ENCODE peak calls at places on chromosomes 4 and X, in ten cellular contexts. T, W, A, K, C, O, Q, D, H and I are unnamed samples.

GRCh38 chrX:331145-331771 is 12.7 kb upstream of the GTPBP6 start:
- DNase-seq in T (peak; percentile 69), W (no peak), A (no peak), K (peak; percentile 23), C (no peak), O (peak; percentile 49), Q (peak; percentile 28), D (no peak), H (no peak), I (peak; percentile 52)

GRCh38 chr4:71296945-71297344 is 41.9 kb upstream of the SLC4A4 start:
- DNase-seq in T (no peak), W (no peak), A (no peak), K (no peak), C (no peak), O (no peak), Q (no peak), D (no peak), H (no peak), I (no peak)

GRCh38 chr4:71882113-71882512 is 98.2 kb upstream of the GC start:
- DNase-seq in T (no peak), W (no peak), A (no peak), K (no peak), C (no peak), O (no peak), Q (no peak), D (no peak), H (no peak), I (no peak)

GRCh38 chrX:19682712-19683331 is 167.5 kb upstream of the MAP3K15 start:
- DNase-seq in T (peak; percentile 55), W (peak; percentile 18), A (peak; percentile 37), K (peak; percentile 96), C (peak; percentile 40), O (peak; percentile 93), Q (peak; percentile 94), D (peak; percentile 82), H (no peak), I (peak; percentile 71)

GRCh38 chr4:185204238-185204910 is 574 bp upstream of the CFAP97 start:
- DNase-seq in T (no peak), W (no peak), A (no peak), K (no peak), C (no peak), O (peak; percentile 43), Q (peak; percentile 21), D (no peak), H (no peak), I (no peak)

GRCh38 chrX:38312436-38312835 is 14.9 kb downstream of the RPGR start:
- DNase-seq in T (no peak), W (no peak), A (no peak), K (peak; percentile 36), C (no peak), O (peak; percentile 92), Q (peak; percentile 84), D (peak; percentile 37), H (no peak), I (no peak)

GRCh38 chrX:50579955-50580354 is 109.3 kb upstream of the DGKK start:
- DNase-seq in T (peak; percentile 40), W (peak; percentile 6), A (peak; percentile 47), K (peak; percentile 51), C (peak; percentile 0), O (peak; percentile 71), Q (peak; percentile 57), D (peak; percentile 1), H (no peak), I (no peak)

GRCh38 chr4:87007345-87008181 is 72.8 kb downstream of the AFF1 start:
- DNase-seq in T (peak; percentile 61), W (no peak), A (peak; percentile 4), K (peak; percentile 74), C (peak; percentile 25), O (peak; percentile 50), Q (peak; percentile 54), D (no peak), H (no peak), I (peak; percentile 60)

GRCh38 chr4:130214268-130214667 is 1118.3 kb downstream of the C4orf33 start:
- DNase-seq in T (no peak), W (no peak), A (no peak), K (no peak), C (no peak), O (no peak), Q (no peak), D (no peak), H (no peak), I (no peak)

GRCh38 chr4:2352729-2353221 is 65.7 kb downstream of the ZFYVE28 start:
- DNase-seq in T (no peak), W (no peak), A (no peak), K (no peak), C (no peak), O (no peak), Q (no peak), D (no peak), H (no peak), I (no peak)

GRCh38 chr4:102438396-102438795 is 62.8 kb upstream of the NFKB1 start:
- DNase-seq in T (no peak), W (no peak), A (no peak), K (peak; percentile 38), C (no peak), O (peak; percentile 70), Q (peak; percentile 10), D (no peak), H (no peak), I (no peak)

GRCh38 chr4:21656832-21657231 is 291.7 kb downstream of the KCNIP4 start:
- DNase-seq in T (no peak), W (no peak), A (no peak), K (peak; percentile 91), C (no peak), O (peak; percentile 91), Q (no peak), D (peak; percentile 27), H (no peak), I (no peak)

GRCh38 chr4:38161208-38162113 is 201.3 kb downstream of the PTTG2 start:
- DNase-seq in T (no peak), W (no peak), A (no peak), K (peak; percentile 46), C (no peak), O (peak; percentile 76), Q (peak; percentile 31), D (no peak), H (no peak), I (no peak)

GRCh38 chr4:85744950-85745349 is 270.0 kb downstream of the ARHGAP24 start:
- DNase-seq in T (no peak), W (no peak), A (no peak), K (peak; percentile 85), C (no peak), O (peak; percentile 40), Q (no peak), D (no peak), H (no peak), I (no peak)

GRCh38 chr4:37948542-37948941 is 11.7 kb upstream of the PTTG2 start:
- DNase-seq in T (no peak), W (no peak), A (no peak), K (no peak), C (no peak), O (no peak), Q (no peak), D (no peak), H (no peak), I (no peak)

GRCh38 chr4:14025093-14025492 is 397.6 kb upstream of the BOD1L1 start:
- DNase-seq in T (no peak), W (no peak), A (no peak), K (no peak), C (no peak), O (no peak), Q (no peak), D (no peak), H (no peak), I (no peak)

GRCh38 chrX:97290199-97290598 is 406.5 kb downstream of the RPA4 start:
- DNase-seq in T (no peak), W (no peak), A (no peak), K (no peak), C (no peak), O (no peak), Q (no peak), D (no peak), H (no peak), I (no peak)

GRCh38 chrX:9557508-9557907 is 92.7 kb downstream of the TBL1X start:
- DNase-seq in T (no peak), W (no peak), A (no peak), K (no peak), C (no peak), O (no peak), Q (no peak), D (no peak), H (no peak), I (no peak)

GRCh38 chr4:102562995-102563394 is 61.8 kb downstream of the NFKB1 start:
- DNase-seq in T (no peak), W (no peak), A (no peak), K (no peak), C (no peak), O (peak; percentile 61), Q (peak; percentile 48), D (no peak), H (no peak), I (no peak)

GRCh38 chr4:16056681-16057400 is 27.0 kb downstream of the PROM1 start:
- DNase-seq in T (peak; percentile 68), W (no peak), A (no peak), K (no peak), C (no peak), O (no peak), Q (no peak), D (no peak), H (no peak), I (peak; percentile 31)

GRCh38 chrX:9390121-9390520 is 74.7 kb upstream of the TBL1X start:
- DNase-seq in T (no peak), W (no peak), A (no peak), K (peak; percentile 44), C (no peak), O (no peak), Q (peak; percentile 52), D (no peak), H (no peak), I (no peak)

GRCh38 chr4:125041372-125041930 is 273.3 kb upstream of the FAT4 start:
- DNase-seq in T (no peak), W (no peak), A (no peak), K (no peak), C (no peak), O (no peak), Q (no peak), D (no peak), H (no peak), I (no peak)

GRCh38 chrX:152157042-152157441 is 18.7 kb upstream of the MAGEA10 start:
- DNase-seq in T (no peak), W (no peak), A (no peak), K (no peak), C (no peak), O (no peak), Q (no peak), D (no peak), H (no peak), I (no peak)

GRCh38 chr4:140144937-140145336 is 9.0 kb downstream of the MAML3 start:
- DNase-seq in T (no peak), W (no peak), A (no peak), K (no peak), C (no peak), O (no peak), Q (no peak), D (no peak), H (no peak), I (no peak)

GRCh38 chrX:2187352-2188115 is 313.2 kb downstream of the DHRSX start:
- DNase-seq in T (no peak), W (no peak), A (no peak), K (no peak), C (no peak), O (no peak), Q (no peak), D (no peak), H (no peak), I (no peak)

GRCh38 chr4:3346146-3346545 is 53.3 kb downstream of the RGS12 start:
- DNase-seq in T (peak; percentile 81), W (peak; percentile 71), A (peak; percentile 38), K (peak; percentile 88), C (no peak), O (peak; percentile 85), Q (peak; percentile 84), D (peak; percentile 35), H (no peak), I (no peak)

GRCh38 chr4:41287852-41288251 is 31.1 kb downstream of the UCHL1 start:
- DNase-seq in T (no peak), W (no peak), A (no peak), K (no peak), C (no peak), O (no peak), Q (no peak), D (no peak), H (no peak), I (no peak)

GRCh38 chr4:11218692-11219091 is 210.0 kb downstream of the HS3ST1 start:
- DNase-seq in T (no peak), W (no peak), A (no peak), K (no peak), C (no peak), O (no peak), Q (no peak), D (no peak), H (no peak), I (no peak)